ENCODE peak calls at places on chromosomes 1 and 21, in six cellular contexts. Y is HAP-1; V is stimulated activated naive CD8-positive, alpha-beta T cell treated with anti-CD3 and anti-CD28 coated beads, Interleukin-15, amount 100 ng/mL, for 72 hours; B is glomerular endothelial cell; R is fibroblast of lung; X is iPS-NIHi11. O is an unnamed sample.

GRCh38 chr1:145994391-145995120 is 1.8 kb downstream of the TXNIP start:
- DNase-seq in X (no peak), B (no peak), V (no peak), Y (no peak), R (no peak), O (no peak)

GRCh38 chr1:73593379-73593778 is 604.6 kb downstream of the LRRIQ3 start:
- DNase-seq in V (no peak), B (no peak), X (peak), R (peak), Y (no peak), O (no peak)

GRCh38 chr1:85352055-85352454 is 75.6 kb upstream of the BCL10 start:
- DNase-seq in X (no peak), R (no peak), V (no peak), B (no peak), Y (no peak), O (no peak)

GRCh38 chr1:26358411-26359384 is 4.8 kb upstream of the CRYBG2 start:
- DNase-seq in X (no peak), V (peak), Y (no peak), B (no peak), R (no peak), O (no peak)

GRCh38 chr1:200729863-200730262 is 8.8 kb upstream of the CAMSAP2 start:
- DNase-seq in B (no peak), V (no peak), X (no peak), R (no peak), Y (no peak), O (no peak)

GRCh38 chr1:39170731-39171375 is 33.6 kb upstream of the MACF1 start:
- DNase-seq in B (no peak), Y (peak), R (no peak), V (no peak), X (peak), O (no peak)

GRCh38 chr1:46747683-46748288 is 28.9 kb upstream of the EFCAB14 start:
- DNase-seq in R (peak), B (no peak), Y (peak), V (no peak), X (peak), O (no peak)

GRCh38 chr1:186985889-186986491 is 157.2 kb downstream of the PLA2G4A start:
- DNase-seq in R (peak), V (no peak), Y (peak), X (peak), B (no peak), O (no peak)

GRCh38 chr1:205568135-205568468 is 63.6 kb downstream of the CDK18 start:
- DNase-seq in Y (no peak), R (no peak), B (no peak), V (no peak), X (no peak), O (no peak)

GRCh38 chr1:36212782-36213181 is 11.5 kb upstream of the THRAP3 start:
- DNase-seq in V (no peak), B (no peak), Y (no peak), X (no peak), R (no peak), O (no peak)

GRCh38 chr1:119646521-119647227 is 1.4 kb downstream of the ZNF697 start:
- DNase-seq in V (no peak), R (peak), X (no peak), B (no peak), Y (no peak), O (no peak)

GRCh38 chr1:6507037-6507428 is 15.6 kb upstream of the PLEKHG5 start:
- DNase-seq in Y (no peak), B (no peak), R (no peak), X (no peak), V (no peak), O (no peak)

GRCh38 chr21:16588433-16588860 is 858.7 kb downstream of the USP25 start:
- DNase-seq in V (no peak), R (peak), X (peak), B (no peak), Y (no peak), O (peak)

GRCh38 chr1:235858784-235859183 is 7.9 kb downstream of the LYST start:
- DNase-seq in V (no peak), X (no peak), R (no peak), B (no peak), Y (no peak), O (no peak)

GRCh38 chr1:147581459-147581858 is 40.2 kb downstream of the BCL9 start:
- DNase-seq in V (no peak), B (no peak), X (no peak), Y (no peak), R (no peak), O (no peak)

GRCh38 chr1:213171711-213172110 is 120.7 kb downstream of the RPS6KC1 start:
- DNase-seq in Y (no peak), X (no peak), B (no peak), R (no peak), V (no peak), O (no peak)

GRCh38 chr1:59915516-59915915 is 11.1 kb downstream of the CYP2J2 start:
- DNase-seq in R (no peak), V (no peak), B (no peak), X (no peak), Y (no peak), O (no peak)

GRCh38 chr1:38680801-38681510 is 178.6 kb downstream of the RRAGC start:
- DNase-seq in V (no peak), R (no peak), B (peak), X (peak), Y (no peak), O (no peak)

GRCh38 chr1:207823880-207824566 is 72.2 kb downstream of the CD46 start:
- DNase-seq in V (peak), Y (peak), X (peak), B (no peak), R (peak), O (no peak)